ENCODE peak calls at places on chromosomes 12 and 14, in nine cellular contexts. N is HTR-8/SVneo; U is central memory CD4-positive, alpha-beta T cell; P is NCI-H1417 treated with DMSO at 0.1 percent for 48 hours; R is NCI-H345; X is GM03348; E is naive thymus-derived CD8-positive, alpha-beta T cell; Y is fibroblast of pulmonary artery; H is A172. Q is an unnamed sample.

GRCh38 chr12:121453022-121453360 is 53.1 kb downstream of the RNF34 start:
- DNase-seq in N (no peak), U (no peak), P (no peak), R (no peak), X (no peak), E (no peak), Y (no peak), H (no peak), Q (no peak)

GRCh38 chr14:64255756-64256155 is 38.4 kb downstream of the ESR2 start:
- DNase-seq in N (no peak), U (no peak), P (no peak), R (no peak), X (no peak), E (no peak), Y (no peak), H (no peak), Q (no peak)

GRCh38 chr14:41285193-41285748 is 321.4 kb upstream of the LRFN5 start:
- DNase-seq in N (no peak), U (no peak), P (peak; percentile 55), R (no peak), X (no peak), E (no peak), Y (peak; percentile 79), H (peak; percentile 53), Q (no peak)

GRCh38 chr12:11954181-11954580 is 116.6 kb upstream of the BCL2L14 start:
- DNase-seq in N (no peak), U (no peak), P (no peak), R (no peak), X (no peak), E (no peak), Y (no peak), H (no peak), Q (no peak)

GRCh38 chr14:59161571-59162175 is 26.8 kb upstream of the DAAM1 start:
- DNase-seq in N (peak; percentile 53), U (peak; percentile 32), P (no peak), R (no peak), X (peak; percentile 18), E (peak; percentile 13), Y (peak; percentile 95), H (no peak), Q (peak; percentile 76)

GRCh38 chr12:94207467-94208432 is 59.4 kb downstream of the PLXNC1 start:
- DNase-seq in N (no peak), U (peak; percentile 52), P (no peak), R (no peak), X (no peak), E (peak; percentile 42), Y (peak; percentile 61), H (no peak), Q (no peak)

GRCh38 chr12:89980236-89980635 is 271.6 kb upstream of the ATP2B1 start:
- DNase-seq in N (peak; percentile 21), U (no peak), P (no peak), R (no peak), X (peak; percentile 60), E (no peak), Y (peak; percentile 79), H (no peak), Q (no peak)

GRCh38 chr14:23452237-23452636 is 16.8 kb upstream of the MYH7 start:
- DNase-seq in N (no peak), U (no peak), P (no peak), R (no peak), X (no peak), E (no peak), Y (no peak), H (no peak), Q (no peak)

GRCh38 chr14:22338381-22338780 is 250.6 kb downstream of the DAD1 start:
- DNase-seq in N (no peak), U (no peak), P (no peak), R (no peak), X (no peak), E (no peak), Y (no peak), H (no peak), Q (no peak)

GRCh38 chr12:119118625-119119024 is 60.1 kb upstream of the HSPB8 start:
- DNase-seq in N (no peak), U (no peak), P (no peak), R (no peak), X (no peak), E (no peak), Y (no peak), H (no peak), Q (no peak)

GRCh38 chr12:50728841-50729240 is 35.1 kb upstream of the ATF1 start:
- DNase-seq in N (no peak), U (no peak), P (no peak), R (no peak), X (no peak), E (no peak), Y (no peak), H (no peak), Q (no peak)

GRCh38 chr12:106085213-106085612 is 53.5 kb downstream of the NUAK1 start:
- DNase-seq in N (no peak), U (no peak), P (no peak), R (no peak), X (no peak), E (no peak), Y (no peak), H (no peak), Q (no peak)

GRCh38 chr14:81565441-81566290 is 32.0 kb upstream of the SEL1L start:
- DNase-seq in N (peak; percentile 32), U (no peak), P (no peak), R (no peak), X (peak; percentile 41), E (no peak), Y (peak; percentile 20), H (no peak), Q (no peak)

GRCh38 chr14:26775765-26776577 is 178.1 kb upstream of the NOVA1 start:
- DNase-seq in N (peak; percentile 36), U (no peak), P (no peak), R (peak; percentile 5), X (peak; percentile 39), E (no peak), Y (peak; percentile 90), H (peak; percentile 42), Q (no peak)

GRCh38 chr14:55438066-55438683 is 2.2 kb downstream of the TBPL2 start:
- DNase-seq in N (peak; percentile 75), U (no peak), P (peak; percentile 47), R (peak; percentile 36), X (peak; percentile 57), E (no peak), Y (peak; percentile 84), H (peak; percentile 37), Q (no peak)

GRCh38 chr12:127119600-127120140 is 1147.3 kb upstream of the TMEM132C start:
- DNase-seq in N (no peak), U (no peak), P (no peak), R (no peak), X (no peak), E (no peak), Y (no peak), H (no peak), Q (no peak)

GRCh38 chr14:104111301-104112112 is 26.0 kb downstream of the ASPG start:
- DNase-seq in N (no peak), U (no peak), P (no peak), R (no peak), X (no peak), E (no peak), Y (no peak), H (no peak), Q (no peak)

GRCh38 chr12:65875635-65876034 is 51.4 kb downstream of the HMGA2 start:
- DNase-seq in N (no peak), U (no peak), P (no peak), R (no peak), X (peak; percentile 46), E (no peak), Y (peak; percentile 51), H (peak; percentile 9), Q (no peak)

GRCh38 chr14:37056473-37056872 is 115.9 kb downstream of the SLC25A21 start:
- DNase-seq in N (no peak), U (no peak), P (no peak), R (no peak), X (peak; percentile 56), E (no peak), Y (peak; percentile 19), H (peak; percentile 64), Q (no peak)

GRCh38 chr12:6635375-6635855 is 344 bp downstream of the LPAR5 start:
- DNase-seq in N (no peak), U (no peak), P (no peak), R (no peak), X (no peak), E (peak; percentile 53), Y (no peak), H (no peak), Q (no peak)

GRCh38 chr12:2179953-2180736 is 127.4 kb downstream of the CACNA1C start:
- DNase-seq in N (peak; percentile 69), U (no peak), P (no peak), R (no peak), X (peak; percentile 92), E (no peak), Y (peak; percentile 92), H (peak; percentile 91), Q (peak; percentile 93)

GRCh38 chr12:30026621-30027234 is 243.0 kb upstream of the TMTC1 start:
- DNase-seq in N (peak; percentile 7), U (no peak), P (no peak), R (no peak), X (peak; percentile 24), E (no peak), Y (peak; percentile 88), H (peak; percentile 94), Q (no peak)

GRCh38 chr12:42090899-42091298 is 53.8 kb downstream of the GXYLT1 start:
- DNase-seq in N (peak; percentile 25), U (no peak), P (no peak), R (no peak), X (peak; percentile 65), E (no peak), Y (peak; percentile 58), H (peak; percentile 65), Q (no peak)

GRCh38 chr12:31257784-31258183 is 68.2 kb downstream of the SINHCAF start:
- DNase-seq in N (no peak), U (no peak), P (no peak), R (no peak), X (no peak), E (no peak), Y (no peak), H (no peak), Q (no peak)

GRCh38 chr14:106518054-106518943 is 991.9 kb downstream of the TMEM121 start:
- DNase-seq in N (no peak), U (peak; percentile 78), P (no peak), R (peak; percentile 28), X (no peak), E (peak; percentile 85), Y (no peak), H (no peak), Q (no peak)

GRCh38 chr12:94575645-94576393 is 74.5 kb downstream of the TMCC3 start:
- DNase-seq in N (no peak), U (no peak), P (no peak), R (no peak), X (no peak), E (no peak), Y (no peak), H (no peak), Q (no peak)

GRCh38 chr12:27899151-27899661 is 73.3 kb downstream of the PTHLH start:
- DNase-seq in N (peak; percentile 59), U (no peak), P (no peak), R (no peak), X (peak; percentile 86), E (no peak), Y (peak; percentile 98), H (no peak), Q (no peak)

GRCh38 chr12:117119592-117120198 is 20.5 kb upstream of the TESC start:
- DNase-seq in N (no peak), U (peak; percentile 21), P (no peak), R (peak; percentile 39), X (peak; percentile 49), E (peak; percentile 45), Y (no peak), H (peak; percentile 28), Q (no peak)

GRCh38 chr12:49776413-49776812 is 35.1 kb downstream of the TMBIM6 start:
- DNase-seq in N (peak; percentile 72), U (peak; percentile 43), P (no peak), R (peak; percentile 4), X (peak; percentile 91), E (peak; percentile 52), Y (peak; percentile 88), H (peak; percentile 51), Q (no peak)

GRCh38 chr12:58509116-58509885 is 411.0 kb downstream of the LRIG3 start:
- DNase-seq in N (no peak), U (no peak), P (no peak), R (no peak), X (no peak), E (no peak), Y (peak; percentile 77), H (peak; percentile 65), Q (no peak)

GRCh38 chr14:101495827-101496778 is 65.2 kb upstream of the DIO3 start:
- DNase-seq in N (no peak), U (no peak), P (no peak), R (no peak), X (no peak), E (no peak), Y (no peak), H (no peak), Q (peak; percentile 46)

Q was measured in coronary artery.